ENCODE peak calls at places on chromosomes 13 and 19, in six cellular contexts. O is esophagus muscularis mucosa, H is heart left ventricle, Y is suprapubic skin, R is prostate gland, X is uterus. S is an unnamed sample. For H3K9me3 and H3K36me3, the result is how much of the 10 kb centered on the place peaks cover.

GRCh38 chr19:11373166-11373884 is 1.1 kb upstream of the SWSAP1 start:
- DNase-seq in O (no peak), H (no peak), Y (no peak), R (no peak), X (no peak), S (peak)

GRCh38 chr13:27977476-27978300 is 8.6 kb upstream of the CDX2 start:
- DNase-seq in O (no peak), H (no peak), Y (peak), R (no peak), X (no peak), S (no peak)

GRCh38 chr13:46288570-46289259 is 77.0 kb downstream of the LRRC63 start:
- DNase-seq in O (no peak), H (no peak), Y (no peak), R (peak), X (no peak), S (no peak)

GRCh38 chr13:100230813-100231575 is 142.1 kb downstream of the PCCA start:
- DNase-seq in O (no peak), H (no peak), Y (no peak), R (no peak), X (no peak), S (no peak)

GRCh38 chr19:2524840-2525723 is 49.2 kb downstream of the GADD45B start:
- DNase-seq in O (no peak), H (peak), Y (no peak), R (no peak), X (no peak), S (peak)

GRCh38 chr13:30153871-30154426 is 153.4 kb downstream of the KATNAL1 start:
- DNase-seq in O (no peak), H (no peak), Y (peak), R (no peak), X (no peak), S (peak)

GRCh38 chr13:80361883-80362327 is 21.0 kb upstream of the SPRY2 start:
- DNase-seq in O (no peak), H (no peak), Y (no peak), R (no peak), X (no peak), S (no peak)

GRCh38 chr19:48965806-48966540 is 864 bp downstream of the FTL start:
- DNase-seq in O (peak), H (peak), Y (peak), R (peak), X (peak), S (peak)

GRCh38 chr19:5018224-5019015 is 49.5 kb downstream of the KDM4B start:
- DNase-seq in O (no peak), H (no peak), Y (no peak), R (no peak), X (no peak), S (no peak)

GRCh38 chr13:111371211-111371610 is 50.8 kb downstream of the TEX29 start:
- DNase-seq in O (peak), H (no peak), Y (no peak), R (no peak), X (no peak), S (no peak)

GRCh38 chr19:677201-677600 is 1.0 kb downstream of the FSTL3 start:
- DNase-seq in O (no peak), H (peak), Y (no peak), R (no peak), X (peak), S (peak)

GRCh38 chr13:49995535-49996165 is 1.2 kb upstream of the TRIM13 start:
- DNase-seq in O (no peak), H (no peak), Y (no peak), R (no peak), X (no peak), S (no peak)

GRCh38 chr19:10508707-10509106 is 5.6 kb upstream of the KEAP1 start:
- DNase-seq in O (no peak), H (no peak), Y (no peak), R (no peak), X (no peak), S (no peak)

GRCh38 chr13:30305456-30305855 is 1.9 kb downstream of the KATNAL1 start:
- DNase-seq in O (no peak), H (no peak), Y (no peak), R (no peak), X (no peak), S (no peak)

GRCh38 chr13:77310161-77310560 is 16.7 kb downstream of the MYCBP2 start:
- DNase-seq in O (no peak), H (no peak), Y (no peak), R (no peak), X (no peak), S (no peak)

GRCh38 chr13:90402613-90403012 is 944.9 kb upstream of the MIR17HG start:
- DNase-seq in O (no peak), H (no peak), Y (no peak), R (no peak), X (no peak), S (no peak)

DNA sequence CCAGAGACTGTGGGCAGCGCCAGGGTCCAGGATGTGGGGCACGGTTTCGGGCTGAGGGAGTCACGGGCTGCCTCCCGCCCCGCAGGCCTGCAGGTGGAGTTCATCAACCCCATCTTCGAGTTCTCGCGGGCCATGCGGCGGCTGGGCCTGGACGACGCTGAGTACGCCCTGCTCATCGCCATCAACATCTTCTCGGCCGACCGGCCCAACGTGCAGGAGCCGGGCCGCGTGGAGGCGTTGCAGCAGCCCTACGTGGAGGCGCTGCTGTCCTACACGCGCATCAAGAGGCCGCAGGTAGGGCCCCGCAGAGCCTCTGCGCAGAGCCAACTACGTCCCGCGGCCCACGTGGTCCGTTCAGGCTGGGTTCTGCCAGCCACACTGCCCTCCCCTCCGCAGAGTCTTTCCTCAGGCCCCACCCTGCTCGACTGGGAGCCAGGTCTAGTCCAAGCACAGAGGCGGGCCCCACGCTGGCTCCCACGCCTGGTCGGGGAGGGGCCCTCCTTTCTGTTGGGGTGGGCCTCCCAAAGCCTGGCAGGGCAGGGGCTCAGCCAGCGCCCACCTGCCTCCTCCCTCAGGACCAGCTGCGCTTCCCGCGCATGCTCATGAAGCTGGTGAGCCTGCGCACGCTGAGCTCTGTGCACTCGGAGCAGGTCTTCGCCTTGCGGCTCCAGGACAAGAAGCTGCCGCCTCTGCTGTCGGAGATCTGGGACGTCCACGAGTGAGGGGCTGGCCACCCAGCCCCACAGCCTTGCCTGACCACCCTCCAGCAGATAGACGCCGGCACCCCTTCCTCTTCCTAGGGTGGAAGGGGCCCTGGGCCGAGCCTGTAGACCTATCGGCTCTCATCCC is 2.0 kb upstream of the POLD1 start:
- DNase-seq in O (no peak), H (no peak), Y (no peak), R (no peak), X (no peak), S (no peak)
- TF ChIP-seq POLR2A in O (no peak), H (no peak), Y (no peak), R (no peak), X (no peak), S (no peak)

GRCh38 chr19:57606931-57607330 is 7.1 kb upstream of the ZNF134 start:
- DNase-seq in O (no peak), H (no peak), Y (no peak), R (no peak), X (no peak), S (no peak)

GRCh38 chr19:57615346-57615745 is 1.3 kb downstream of the ZNF134 start:
- DNase-seq in O (no peak), H (no peak), Y (no peak), R (no peak), X (no peak), S (no peak)

GRCh38 chr19:57613941-57614743 is at the start of gene ZNF134:
- DNase-seq in O (peak), H (peak), Y (peak), R (peak), X (peak), S (peak)

DNA sequence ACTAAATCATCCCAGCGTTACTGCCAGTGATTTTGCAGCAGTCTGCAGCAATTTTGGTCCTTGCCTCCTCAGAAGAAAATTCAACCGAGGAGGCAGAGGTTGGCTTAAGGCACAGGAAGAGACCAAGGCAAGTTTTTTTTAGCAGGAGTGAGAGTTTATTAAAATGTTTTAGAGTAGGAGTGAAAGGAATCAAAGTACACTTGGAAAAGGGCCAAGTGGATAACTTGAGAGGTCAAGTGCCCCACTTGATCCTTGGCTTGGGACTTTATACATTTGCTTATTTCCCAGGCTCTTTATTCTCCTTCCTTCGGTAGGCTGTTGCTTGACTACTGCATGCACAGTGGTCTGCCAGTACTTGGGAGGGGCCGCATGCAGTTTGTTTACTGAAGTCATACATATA is 2.9 kb upstream of the ZNF134 start:
- DNase-seq in O (no peak), H (no peak), Y (no peak), R (no peak), X (no peak), S (no peak)
- H3K9me3 ChIP-seq in O (under half), H (under half), Y (under half), R (under half), X (under half), S (under half)

GRCh38 chr19:17532557-17532956 is 21.1 kb downstream of the PGLS start:
- DNase-seq in O (no peak), H (no peak), Y (no peak), R (no peak), X (no peak), S (no peak)
- H3K36me3 ChIP-seq in O (under half), H (under half), Y (under half), R (under half), X (under half), S (under half)

GRCh38 chr19:54159352-54160181 is at the start of gene LENG1:
- DNase-seq in O (peak), H (peak), Y (peak), R (peak), X (peak), S (peak)
- TF ChIP-seq POLR2A in O (no peak), H (no peak), Y (no peak), R (peak), X (peak), S (no peak)

DNA sequence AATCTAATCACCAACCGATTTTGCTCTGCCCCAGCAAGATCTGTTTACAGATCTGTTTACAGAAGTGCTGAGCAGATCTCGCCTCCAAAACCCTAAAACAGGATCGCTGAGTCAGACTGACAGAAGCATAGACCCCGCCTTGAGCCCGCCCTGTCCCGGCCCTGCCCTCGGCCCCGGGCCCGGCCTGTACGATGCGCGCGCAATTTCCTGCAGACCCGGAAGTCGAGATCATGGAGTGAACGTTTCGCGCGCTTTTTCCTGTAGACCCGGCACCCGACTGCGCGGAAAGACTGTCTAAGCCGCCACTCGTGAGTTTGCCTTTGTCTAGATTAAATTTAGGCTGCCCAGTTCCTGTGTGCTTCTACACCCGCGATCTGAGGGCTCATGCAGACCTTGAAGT is at the start of gene ZNF534:
- DNase-seq in O (no peak), H (no peak), Y (no peak), R (no peak), X (no peak), S (peak)
- H3K9me3 ChIP-seq in O (half or more), H (half or more), Y (under half), R (under half), X (under half), S (under half)

GRCh38 chr13:36313047-36313969 is 15.7 kb upstream of the CCDC169 start:
- DNase-seq in O (no peak), H (no peak), Y (no peak), R (no peak), X (no peak), S (no peak)
- H3K36me3 ChIP-seq in O (half or more), H (half or more), Y (half or more), R (under half), X (under half), S (under half)